ENCODE peak calls at places on chromosomes 4 and X, in nine cellular contexts. E is pons; O is aorta; C is amniotic stem cell; S is HTR-8/SVneo; Y is NCI-H2171 treated with DMSO at 0.1 percent for 48 hours; I is T-helper 2 cell; W is MCF 10A; U is CD4-positive, alpha-beta memory T cell. M is an unnamed sample.

GRCh38 chr4:164424852-164425251 is 329.1 kb upstream of the SMIM31 start:
- DNase-seq in E (no peak), O (no peak), C (no peak), S (no peak), Y (no peak), I (no peak), W (no peak), U (no peak), M (no peak)

GRCh38 chrX:150507251-150507856 is 61.1 kb upstream of the MTM1 start:
- DNase-seq in E (no peak), O (peak), C (no peak), S (no peak), Y (no peak), I (no peak), W (no peak), U (no peak), M (no peak)

GRCh38 chr4:89708903-89709361 is 128.0 kb downstream of the SNCA start:
- DNase-seq in E (peak), O (no peak), C (no peak), S (no peak), Y (no peak), I (no peak), W (no peak), U (no peak), M (no peak)

GRCh38 chr4:89784686-89785227 is 52.2 kb downstream of the SNCA start:
- DNase-seq in E (no peak), O (no peak), C (no peak), S (no peak), Y (no peak), I (no peak), W (peak), U (no peak), M (no peak)

GRCh38 chr4:8727546-8728510 is 135.3 kb downstream of the CPZ start:
- DNase-seq in E (no peak), O (no peak), C (no peak), S (no peak), Y (no peak), I (no peak), W (no peak), U (no peak), M (no peak)

GRCh38 chr4:150867148-150867547 is 147.9 kb downstream of the LRBA start:
- DNase-seq in E (peak), O (no peak), C (peak), S (peak), Y (peak), I (peak), W (peak), U (peak), M (peak)

GRCh38 chr4:110049951-110050925 is 137.6 kb downstream of the EGF start:
- DNase-seq in E (peak), O (no peak), C (no peak), S (peak), Y (no peak), I (peak), W (peak), U (peak), M (no peak)

GRCh38 chrX:51421972-51422371 is 74.4 kb downstream of the NUDT11 start:
- DNase-seq in E (no peak), O (no peak), C (no peak), S (no peak), Y (no peak), I (no peak), W (no peak), U (no peak), M (no peak)

M was measured in AG04449.